ENCODE peak calls at places on chromosome 1, in ten cellular contexts. Y is GM12865; R is C1 segment of cervical spinal cord; O is AG20443; G is kidney glomerular epithelial cell; B is uterus; V is right lobe of liver; P is CD4-positive, alpha-beta memory T cell; N is NCI-H1436; I is stimulated activated CD8-positive, alpha-beta memory T cell treated with anti-CD3 and anti-CD28 coated beads, Interleukin-4, amount 100 ng/mL, for 48 hours. U is an unnamed sample.

GRCh38 chr1:112133487-112133886 is 144.0 kb upstream of the KCND3 start:
- DNase-seq in Y (no peak), R (no peak), O (no peak), G (no peak), B (no peak), V (no peak), P (no peak), N (no peak), I (no peak), U (no peak)

GRCh38 chr1:75707191-75707590 is 17.3 kb upstream of the ACADM start:
- DNase-seq in Y (no peak), R (no peak), O (no peak), G (no peak), B (no peak), V (no peak), P (no peak), N (no peak), I (no peak), U (no peak)

GRCh38 chr1:246779561-246780175 is 55.5 kb downstream of the SCCPDH start:
- DNase-seq in Y (no peak), R (no peak), O (no peak), G (no peak), B (no peak), V (no peak), P (no peak), N (no peak), I (no peak), U (no peak)

GRCh38 chr1:15942661-15943514 is 33.0 kb downstream of the ZBTB17 start:
- DNase-seq in Y (no peak), R (no peak), O (no peak), G (no peak), B (no peak), V (no peak), P (no peak), N (no peak), I (peak), U (no peak)

GRCh38 chr1:93990010-93990409 is 80.8 kb upstream of the GCLM start:
- DNase-seq in Y (no peak), R (no peak), O (no peak), G (no peak), B (no peak), V (no peak), P (no peak), N (no peak), I (no peak), U (no peak)

GRCh38 chr1:205456868-205457724 is 1.3 kb upstream of the BLACAT1 start:
- DNase-seq in Y (no peak), R (no peak), O (no peak), G (no peak), B (no peak), V (no peak), P (no peak), N (peak), I (no peak), U (no peak)

GRCh38 chr1:94126651-94127050 is 5.7 kb upstream of the ABCA4 start:
- DNase-seq in Y (no peak), R (no peak), O (no peak), G (no peak), B (no peak), V (no peak), P (no peak), N (no peak), I (no peak), U (no peak)

GRCh38 chr1:228339766-228340685 is 66.6 kb downstream of the TRIM11 start:
- DNase-seq in Y (no peak), R (no peak), O (no peak), G (no peak), B (no peak), V (peak), P (no peak), N (no peak), I (no peak), U (no peak)

GRCh38 chr1:172895050-172895460 is 155.7 kb downstream of the TNFSF18 start:
- DNase-seq in Y (peak), R (no peak), O (no peak), G (no peak), B (no peak), V (no peak), P (peak), N (no peak), I (no peak), U (no peak)

GRCh38 chr1:61506231-61506630 is 218.7 kb downstream of the TM2D1 start:
- DNase-seq in Y (no peak), R (no peak), O (no peak), G (no peak), B (no peak), V (no peak), P (no peak), N (no peak), I (no peak), U (no peak)

GRCh38 chr1:58909162-58909560 is 125.3 kb upstream of the JUN start:
- DNase-seq in Y (no peak), R (no peak), O (peak), G (no peak), B (no peak), V (no peak), P (no peak), N (no peak), I (no peak), U (no peak)

GRCh38 chr1:15747378-15747777 is 5.1 kb downstream of the TMEM82 start:
- DNase-seq in Y (no peak), R (no peak), O (no peak), G (no peak), B (peak), V (no peak), P (no peak), N (no peak), I (no peak), U (no peak)

GRCh38 chr1:36846366-36846765 is 187.9 kb downstream of the GRIK3 start:
- DNase-seq in Y (no peak), R (no peak), O (no peak), G (no peak), B (no peak), V (no peak), P (no peak), N (no peak), I (no peak), U (no peak)

GRCh38 chr1:89459081-89459480 is 65.5 kb upstream of the LRRC8B start:
- DNase-seq in Y (no peak), R (no peak), O (no peak), G (no peak), B (no peak), V (no peak), P (no peak), N (no peak), I (no peak), U (no peak)

GRCh38 chr1:21254335-21254951 is 35.8 kb downstream of the ECE1 start:
- DNase-seq in Y (no peak), R (peak), O (peak), G (no peak), B (peak), V (no peak), P (no peak), N (no peak), I (no peak), U (peak)

GRCh38 chr1:43292151-43292550 is 6.8 kb upstream of the C1orf210 start:
- DNase-seq in Y (no peak), R (no peak), O (no peak), G (no peak), B (no peak), V (no peak), P (no peak), N (no peak), I (no peak), U (no peak)